ENCODE peak calls at places on chromosomes 13 and 19, in five cellular contexts. Y, E, A, U and M are unnamed samples. For H3K4me1, the result is how much of the 10 kb centered on the place peaks cover.

GRCh38 chr13:109778102-109778542 is 8.3 kb downstream of the IRS2 start:
- DNase-seq in Y (no peak), E (no peak), A (peak), U (no peak), M (no peak)

GRCh38 chr19:10043286-10043927 is 30.1 kb downstream of the RDH8 start:
- DNase-seq in Y (no peak), E (no peak), A (no peak), U (no peak), M (no peak)

GRCh38 chr13:109249780-109250528 is 536.4 kb downstream of the IRS2 start:
- DNase-seq in Y (no peak), E (no peak), A (no peak), U (no peak), M (no peak)

GRCh38 chr13:60009300-60010248 is 154.2 kb downstream of the DIAPH3 start:
- DNase-seq in Y (peak), E (no peak), A (no peak), U (no peak), M (no peak)

GRCh38 chr13:63198076-63198475 is 1782.4 kb upstream of the PCDH20 start:
- DNase-seq in Y (no peak), E (no peak), A (no peak), U (no peak), M (no peak)

GRCh38 chr19:10600149-10600548 is 13.0 kb upstream of the AP1M2 start:
- DNase-seq in Y (no peak), E (no peak), A (no peak), U (no peak), M (no peak)

GRCh38 chr13:94712812-94713555 is 639 bp upstream of the SOX21 start:
- DNase-seq in Y (no peak), E (no peak), A (no peak), U (no peak), M (no peak)

GRCh38 chr13:107376393-107377085 is 808.6 kb upstream of the ARGLU1 start:
- DNase-seq in Y (no peak), E (no peak), A (no peak), U (no peak), M (no peak)

GRCh38 chr19:14840206-14840605 is 5.2 kb upstream of the OR7A5 start:
- DNase-seq in Y (no peak), E (no peak), A (no peak), U (no peak), M (no peak)

GRCh38 chr13:62130016-62130970 is 714.6 kb upstream of the PCDH20 start:
- DNase-seq in Y (no peak), E (no peak), A (no peak), U (no peak), M (no peak)

GRCh38 chr13:71242191-71242590 is 624.8 kb downstream of the DACH1 start:
- DNase-seq in Y (no peak), E (no peak), A (no peak), U (no peak), M (no peak)

GRCh38 chr13:20272571-20273171 is 40.6 kb upstream of the GJB6 start:
- DNase-seq in Y (no peak), E (no peak), A (no peak), U (no peak), M (no peak)

GRCh38 chr19:30011051-30011578 is 69.1 kb downstream of the URI1 start:
- DNase-seq in Y (no peak), E (no peak), A (no peak), U (no peak), M (no peak)

GRCh38 chr13:112629161-112629560 is 41.2 kb upstream of the TUBGCP3 start:
- DNase-seq in Y (no peak), E (peak), A (no peak), U (no peak), M (no peak)

GRCh38 chr19:54030895-54031586 is 32.7 kb downstream of the VSTM1 start:
- DNase-seq in Y (no peak), E (no peak), A (no peak), U (no peak), M (no peak)

GRCh38 chr13:39106216-39106995 is 68.2 kb downstream of the NHLRC3 start:
- DNase-seq in Y (no peak), E (no peak), A (no peak), U (no peak), M (no peak)

GRCh38 chr13:39108746-39109145 is 70.5 kb downstream of the NHLRC3 start:
- DNase-seq in Y (no peak), E (no peak), A (no peak), U (no peak), M (no peak)

GRCh38 chr13:39102981-39103490 is 64.8 kb downstream of the NHLRC3 start:
- DNase-seq in Y (no peak), E (no peak), A (no peak), U (no peak), M (no peak)

GRCh38 chr13:39107484-39108040 is 69.3 kb downstream of the NHLRC3 start:
- DNase-seq in Y (no peak), E (no peak), A (no peak), U (no peak), M (no peak)

DNA sequence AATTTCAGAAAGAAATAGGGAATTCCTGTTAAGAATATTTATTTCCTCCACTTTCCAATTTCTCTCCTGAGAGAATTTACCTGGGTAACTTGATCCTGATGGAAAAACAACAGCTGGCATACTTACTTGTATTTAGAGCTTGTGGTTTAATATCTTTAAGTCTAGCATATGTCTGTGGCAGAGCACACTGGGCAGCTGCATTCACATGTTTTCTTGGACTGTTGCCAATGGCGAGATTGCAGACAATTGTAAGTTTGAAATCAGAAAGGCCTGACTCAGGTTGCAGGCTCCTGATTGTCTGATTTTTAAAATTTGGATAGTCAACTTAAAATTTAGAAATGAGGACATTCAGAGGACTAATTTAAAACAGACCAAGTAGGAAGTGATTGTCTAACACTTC is 66.9 kb downstream of the NHLRC3 start:
- DNase-seq in Y (no peak), E (no peak), A (no peak), U (no peak), M (no peak)
- H3K4me1 ChIP-seq in Y (under half), E (under half), A (under half), U (under half), M (under half)

GRCh38 chr19:23983406-23983805 is 68.7 kb downstream of the ZNF726 start:
- DNase-seq in Y (no peak), E (no peak), A (no peak), U (no peak), M (no peak)

GRCh38 chr19:23986623-23987022 is 71.9 kb downstream of the ZNF726 start:
- DNase-seq in Y (no peak), E (no peak), A (no peak), U (no peak), M (no peak)

GRCh38 chr19:23981863-23982262 is 67.2 kb downstream of the ZNF726 start:
- DNase-seq in Y (no peak), E (no peak), A (no peak), U (no peak), M (no peak)

GRCh38 chr19:23978068-23978467 is 63.4 kb downstream of the ZNF726 start:
- DNase-seq in Y (no peak), E (no peak), A (no peak), U (no peak), M (no peak)

GRCh38 chr19:23980805-23981204 is 66.1 kb downstream of the ZNF726 start:
- DNase-seq in Y (no peak), E (no peak), A (no peak), U (no peak), M (no peak)
- H3K4me3 ChIP-seq in Y (no peak), E (no peak), A (no peak), U (no peak), M (no peak)

GRCh38 chr19:46741447-46741846 is 4.4 kb upstream of the FKRP start:
- DNase-seq in Y (no peak), E (no peak), A (no peak), U (no peak), M (no peak)
- H3K4me1 ChIP-seq in Y (under half), E (half or more), A (under half), U (half or more), M (under half)

DNA sequence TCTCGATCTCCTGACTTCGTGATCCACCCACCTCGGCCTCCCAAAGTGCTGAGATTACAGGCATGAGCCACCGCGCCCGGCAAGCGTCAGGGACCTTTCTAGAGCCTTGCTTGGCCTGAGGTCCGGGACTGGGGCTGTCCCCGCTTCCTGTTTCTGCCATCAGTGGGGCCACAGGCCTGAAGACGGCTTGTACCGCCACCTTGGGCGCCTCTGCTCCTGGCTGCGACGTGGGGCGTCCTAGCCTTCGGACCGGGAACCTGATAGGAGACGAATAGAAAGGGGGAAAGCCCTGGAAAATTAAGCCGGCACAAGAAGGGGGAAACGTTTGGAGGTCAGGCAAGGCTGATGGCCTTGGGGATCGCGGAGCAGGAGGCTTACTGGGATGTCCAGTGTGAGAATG is 35.1 kb downstream of the RNF6 start:
- DNase-seq in Y (peak), E (no peak), A (no peak), U (no peak), M (no peak)
- H3K4me3 ChIP-seq in Y (peak), E (peak), A (peak), U (peak), M (peak)

GRCh38 chr19:41352609-41353465 is 885 bp downstream of the TGFB1 start:
- DNase-seq in Y (peak), E (peak), A (peak), U (no peak), M (no peak)

GRCh38 chr19:41353466-41354342 is at the start of gene TGFB1:
- DNase-seq in Y (peak), E (peak), A (peak), U (peak), M (no peak)

GRCh38 chr19:41350735-41351338 is 2.9 kb downstream of the TGFB1 start:
- DNase-seq in Y (no peak), E (no peak), A (no peak), U (no peak), M (no peak)

GRCh38 chr19:41352279-41352608 is 1.5 kb downstream of the TGFB1 start:
- DNase-seq in Y (no peak), E (no peak), A (no peak), U (no peak), M (no peak)

DNA sequence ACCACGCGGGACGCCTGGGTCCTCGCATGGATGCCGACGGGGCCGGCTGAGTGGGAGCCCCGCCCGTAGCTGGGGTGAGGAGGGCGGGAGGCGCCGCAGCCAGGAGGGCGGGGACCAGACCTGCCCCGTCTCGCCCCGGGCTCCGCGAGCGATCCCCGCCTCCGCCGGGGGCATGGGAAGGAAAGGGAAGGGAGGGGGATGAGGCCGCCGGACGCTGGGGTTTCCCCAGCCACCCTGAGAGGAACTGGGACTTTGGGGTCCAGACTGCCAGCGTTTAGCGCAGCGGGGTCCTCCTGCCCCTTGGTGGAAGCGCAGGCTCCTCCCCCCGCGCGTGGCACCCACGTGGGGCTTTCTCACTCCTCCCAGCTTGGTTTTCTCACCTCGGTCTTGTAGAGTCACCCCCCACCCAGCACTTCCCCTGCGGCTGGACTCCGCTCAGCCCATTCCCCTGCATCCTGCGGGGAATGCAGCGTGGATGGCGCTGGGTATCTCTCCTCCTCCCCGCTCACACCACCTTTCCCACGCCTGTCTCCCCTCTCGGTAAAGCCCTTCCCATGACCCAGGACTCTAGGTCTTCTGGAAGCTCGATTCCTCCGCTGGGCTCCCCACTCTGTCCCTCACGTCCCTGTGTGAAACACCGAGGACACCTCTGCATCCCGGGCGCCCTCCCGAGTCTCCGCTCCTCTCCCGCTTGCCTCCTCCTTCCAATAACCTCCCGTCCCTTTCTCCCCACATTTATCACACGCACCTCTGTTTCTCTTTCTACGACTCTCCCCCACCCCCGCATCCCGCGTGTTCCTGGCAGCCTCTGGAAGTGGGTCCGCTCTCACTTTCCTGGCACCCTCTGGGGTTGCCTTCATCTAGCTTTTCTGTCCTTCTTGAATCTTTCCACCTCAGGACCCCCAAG is 2.1 kb downstream of the TGFB1 start:
- DNase-seq in Y (peak), E (peak), A (peak), U (no peak), M (no peak)
- H3K4me1 ChIP-seq in Y (under half), E (under half), A (half or more), U (under half), M (under half)

GRCh38 chr19:48511321-48511731 is 309 bp downstream of the LMTK3 start:
- DNase-seq in Y (no peak), E (no peak), A (no peak), U (no peak), M (no peak)
- H3K4me3 ChIP-seq in Y (peak), E (no peak), A (no peak), U (peak), M (no peak)

GRCh38 chr19:38843175-38843758 is 6.5 kb downstream of the HNRNPL start:
- DNase-seq in Y (no peak), E (no peak), A (no peak), U (no peak), M (no peak)

GRCh38 chr19:38846097-38846496 is 3.7 kb downstream of the HNRNPL start:
- DNase-seq in Y (no peak), E (no peak), A (no peak), U (no peak), M (no peak)

GRCh38 chr19:38844093-38844686 is 5.6 kb downstream of the HNRNPL start:
- DNase-seq in Y (no peak), E (no peak), A (no peak), U (no peak), M (no peak)

GRCh38 chr19:38842439-38843174 is 7.2 kb downstream of the HNRNPL start:
- DNase-seq in Y (peak), E (no peak), A (peak), U (no peak), M (no peak)

GRCh38 chr19:38845374-38846024 is 4.3 kb downstream of the HNRNPL start:
- DNase-seq in Y (no peak), E (no peak), A (no peak), U (no peak), M (no peak)
- H3K4me1 ChIP-seq in Y (under half), E (under half), A (half or more), U (under half), M (under half)